ENCODE peak calls at places on chromosomes 7 and 10, in four cellular contexts. One of them, this sample, is unnamed.

GRCh38 chr7:51326646-51327286 is 10.2 kb upstream of the COBL start:
- DNase-seq in IMR-90: no peak
- DNase-seq in astrocyte of the cerebellum: no peak
- DNase-seq in ascending aorta: no peak
- DNase-seq in this sample: no peak

GRCh38 chr7:27187702-27188665 is 3.0 kb upstream of the HOXA11 start:
- DNase-seq in astrocyte of the cerebellum: no peak
- DNase-seq in ascending aorta: peak; percentile 56
- DNase-seq in IMR-90: no peak
- DNase-seq in this sample: no peak

GRCh38 chr10:122703483-122704448 is 4.1 kb upstream of the C10orf120 start:
- DNase-seq in astrocyte of the cerebellum: peak; percentile 18
- DNase-seq in ascending aorta: peak; percentile 67
- DNase-seq in IMR-90: peak; percentile 35
- DNase-seq in this sample: peak; percentile 76

GRCh38 chr10:20634841-20635240 is 262.3 kb downstream of the NEBL start:
- DNase-seq in astrocyte of the cerebellum: no peak
- DNase-seq in IMR-90: no peak
- DNase-seq in ascending aorta: no peak
- DNase-seq in this sample: no peak

GRCh38 chr7:81761821-81762220 is 8.0 kb downstream of the HGF start:
- DNase-seq in IMR-90: no peak
- DNase-seq in astrocyte of the cerebellum: no peak
- DNase-seq in ascending aorta: no peak
- DNase-seq in this sample: no peak

GRCh38 chr10:77004917-77005564 is 632.6 kb downstream of the KCNMA1 start:
- DNase-seq in ascending aorta: no peak
- DNase-seq in astrocyte of the cerebellum: peak; percentile 55
- DNase-seq in IMR-90: peak; percentile 58
- DNase-seq in this sample: peak; percentile 51

GRCh38 chr10:114304017-114304565 is 65.0 kb downstream of the VWA2 start:
- DNase-seq in IMR-90: peak; percentile 88
- DNase-seq in ascending aorta: peak; percentile 91
- DNase-seq in astrocyte of the cerebellum: peak; percentile 80
- DNase-seq in this sample: peak; percentile 83

GRCh38 chr10:95513008-95513589 is 48.1 kb downstream of the SORBS1 start:
- DNase-seq in astrocyte of the cerebellum: no peak
- DNase-seq in ascending aorta: no peak
- DNase-seq in IMR-90: no peak
- DNase-seq in this sample: no peak

GRCh38 chr7:9083837-9084236 is 650.4 kb downstream of the NXPH1 start:
- DNase-seq in astrocyte of the cerebellum: no peak
- DNase-seq in ascending aorta: no peak
- DNase-seq in IMR-90: no peak
- DNase-seq in this sample: no peak

GRCh38 chr7:149454006-149454405 is 6.9 kb downstream of the ZNF777 start:
- DNase-seq in astrocyte of the cerebellum: no peak
- DNase-seq in ascending aorta: no peak
- DNase-seq in IMR-90: no peak
- DNase-seq in this sample: no peak

GRCh38 chr7:47389171-47389922 is 192.6 kb downstream of the TNS3 start:
- DNase-seq in ascending aorta: peak; percentile 52
- DNase-seq in astrocyte of the cerebellum: no peak
- DNase-seq in IMR-90: no peak
- DNase-seq in this sample: no peak
- TF ChIP-seq CTCF in ascending aorta: no peak
- TF ChIP-seq CTCF in astrocyte of the cerebellum: no peak
- TF ChIP-seq CTCF in IMR-90: no peak
- TF ChIP-seq CTCF in this sample: no peak

GRCh38 chr10:16472828-16473227 is 36.0 kb downstream of the PTER start:
- DNase-seq in astrocyte of the cerebellum: no peak
- DNase-seq in IMR-90: no peak
- DNase-seq in ascending aorta: no peak
- DNase-seq in this sample: no peak
- H3K4me3 ChIP-seq in astrocyte of the cerebellum: no peak overlapping the region
- H3K4me3 ChIP-seq in IMR-90: no peak overlapping the region
- H3K4me3 ChIP-seq in ascending aorta: no peak overlapping the region
- H3K4me3 ChIP-seq in this sample: no peak overlapping the region

GRCh38 chr7:68058014-68058413 is 1061.4 kb downstream of the TYW1 start:
- DNase-seq in astrocyte of the cerebellum: no peak
- DNase-seq in IMR-90: no peak
- DNase-seq in ascending aorta: no peak
- DNase-seq in this sample: no peak

GRCh38 chr7:68063171-68063570 is 1066.5 kb downstream of the TYW1 start:
- DNase-seq in IMR-90: no peak
- DNase-seq in astrocyte of the cerebellum: no peak
- DNase-seq in ascending aorta: no peak
- DNase-seq in this sample: no peak
- TF ChIP-seq CTCF in IMR-90: no peak
- TF ChIP-seq CTCF in astrocyte of the cerebellum: peak; percentile 7
- TF ChIP-seq CTCF in ascending aorta: no peak
- TF ChIP-seq CTCF in this sample: no peak

GRCh38 chr10:81959016-81959415 is 84.0 kb downstream of the NRG3 start:
- DNase-seq in ascending aorta: no peak
- DNase-seq in IMR-90: no peak
- DNase-seq in astrocyte of the cerebellum: no peak
- DNase-seq in this sample: no peak
- H3K4me3 ChIP-seq in ascending aorta: no peak overlapping the region
- H3K4me3 ChIP-seq in IMR-90: no peak overlapping the region
- H3K4me3 ChIP-seq in astrocyte of the cerebellum: no peak overlapping the region
- H3K4me3 ChIP-seq in this sample: no peak overlapping the region

DNA sequence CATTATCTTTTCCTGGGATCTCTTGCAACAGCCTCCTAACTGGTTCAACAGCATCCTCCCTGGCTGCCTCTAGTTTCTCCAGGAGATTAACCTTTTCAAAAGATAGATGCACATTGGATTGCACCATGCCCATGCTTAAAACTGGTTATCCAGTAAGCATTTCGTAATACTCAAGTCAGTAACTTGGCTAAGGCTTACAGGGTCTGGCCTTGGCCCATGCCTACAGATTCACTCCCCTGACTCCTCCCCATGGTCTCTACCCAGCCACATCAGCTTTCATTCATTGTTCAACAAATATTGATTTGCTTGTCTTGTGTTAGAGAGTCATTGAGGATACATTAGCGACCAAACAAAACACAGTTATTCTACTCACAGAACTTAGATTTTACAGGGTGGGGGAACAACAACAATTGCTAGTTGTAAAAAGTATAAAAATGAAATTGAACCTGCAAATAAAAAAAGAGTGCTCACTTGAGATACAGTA is 1.8 kb upstream of the KIF20B start:
- DNase-seq in ascending aorta: no peak
- DNase-seq in astrocyte of the cerebellum: no peak
- DNase-seq in IMR-90: no peak
- DNase-seq in this sample: peak; percentile 67
- TF ChIP-seq CTCF in ascending aorta: no peak
- TF ChIP-seq CTCF in astrocyte of the cerebellum: no peak
- TF ChIP-seq CTCF in IMR-90: no peak
- TF ChIP-seq CTCF in this sample: no peak

GRCh38 chr7:22343071-22343470 is 13.9 kb downstream of the RAPGEF5 start:
- DNase-seq in ascending aorta: no peak
- DNase-seq in astrocyte of the cerebellum: no peak
- DNase-seq in IMR-90: no peak
- DNase-seq in this sample: no peak
- H3K4me3 ChIP-seq in ascending aorta: no peak overlapping the region
- H3K4me3 ChIP-seq in astrocyte of the cerebellum: no peak overlapping the region
- H3K4me3 ChIP-seq in IMR-90: no peak overlapping the region
- H3K4me3 ChIP-seq in this sample: no peak overlapping the region